ENCODE peak calls at places on chromosomes 1 and 21, in seven cellular contexts. C is neural crest cell, L is esophagus squamous epithelium, X is upper lobe of right lung, O is dorsolateral prefrontal cortex, N is endodermal cell, H is foreskin fibroblast. U is an unnamed sample.

GRCh38 chr1:63004868-63005267 is 220.9 kb downstream of the ATG4C start:
- DNase-seq in X (no peak), H (peak), N (peak), L (no peak), O (no peak), C (no peak), U (no peak)

GRCh38 chr1:154574715-154575114 is 7.1 kb downstream of the CHRNB2 start:
- DNase-seq in H (peak), L (no peak), C (no peak), X (no peak), O (peak), N (peak), U (no peak)

GRCh38 chr1:27087371-27087941 is 67.5 kb downstream of the SLC9A1 start:
- DNase-seq in H (no peak), O (no peak), X (no peak), L (no peak), C (no peak), N (no peak), U (no peak)

GRCh38 chr21:39444406-39445145 is 1.0 kb downstream of the LCA5L start:
- DNase-seq in C (no peak), X (no peak), O (no peak), N (peak), H (peak), L (no peak), U (no peak)

GRCh38 chr21:39392981-39393380 is 44.1 kb upstream of the HMGN1 start:
- DNase-seq in X (no peak), C (no peak), N (no peak), L (no peak), H (no peak), O (no peak), U (no peak)

GRCh38 chr1:206637605-206638004 is 2.3 kb downstream of the DYRK3 start:
- DNase-seq in H (no peak), L (no peak), O (no peak), N (no peak), C (no peak), X (no peak), U (no peak)

GRCh38 chr1:46344481-46344880 is 3.9 kb downstream of the NSUN4 start:
- DNase-seq in C (no peak), L (no peak), O (no peak), H (no peak), N (no peak), X (no peak), U (no peak)

GRCh38 chr21:34345892-34346291 is 17.9 kb upstream of the KCNE2 start:
- DNase-seq in N (peak), C (no peak), O (no peak), L (no peak), H (no peak), X (no peak), U (no peak)

GRCh38 chr1:117627562-117628165 is 21.8 kb downstream of the TENT5C start:
- DNase-seq in X (no peak), H (no peak), L (no peak), O (no peak), C (no peak), N (no peak), U (no peak)

GRCh38 chr1:165073402-165074007 is 283.0 kb downstream of the LMX1A start:
- DNase-seq in N (no peak), X (no peak), H (peak), O (no peak), C (peak), L (no peak), U (no peak)

GRCh38 chr1:118147542-118147941 is 37.5 kb downstream of the SPAG17 start:
- DNase-seq in N (no peak), H (peak), O (no peak), C (no peak), X (no peak), L (no peak), U (no peak)

GRCh38 chr1:9766759-9767442 is 56.9 kb downstream of the CLSTN1 start:
- DNase-seq in H (peak), C (no peak), N (no peak), O (no peak), L (no peak), X (no peak), U (no peak)

GRCh38 chr1:41432481-41433280 is 51.8 kb downstream of the EDN2 start:
- DNase-seq in X (peak), N (peak), H (peak), O (peak), C (peak), L (peak), U (peak)

GRCh38 chr1:230141002-230141648 is 74.1 kb downstream of the GALNT2 start:
- DNase-seq in N (no peak), C (no peak), O (no peak), H (peak), L (no peak), X (no peak), U (no peak)

GRCh38 chr1:207993477-207994445 is 82.8 kb upstream of the CD34 start:
- DNase-seq in O (no peak), H (peak), C (no peak), X (no peak), L (no peak), N (peak), U (no peak)

GRCh38 chr1:231160851-231161710 is 777 bp upstream of the TRIM67 start:
- DNase-seq in C (peak), H (no peak), O (peak), L (no peak), X (no peak), N (peak), U (peak)

GRCh38 chr1:3270403-3271245 is 183.8 kb upstream of the ARHGEF16 start:
- DNase-seq in N (no peak), O (no peak), C (no peak), H (no peak), X (no peak), L (no peak), U (no peak)

GRCh38 chr21:17488620-17489019 is 24.2 kb upstream of the CXADR start:
- DNase-seq in L (no peak), X (no peak), C (no peak), N (no peak), H (no peak), O (no peak), U (no peak)

GRCh38 chr1:1085171-1085841 is 11.2 kb upstream of the RNF223 start:
- DNase-seq in X (peak), O (peak), C (no peak), N (no peak), L (no peak), H (no peak), U (peak)

GRCh38 chr1:218658899-218659298 is 313.8 kb downstream of the TGFB2 start:
- DNase-seq in L (no peak), N (no peak), C (no peak), O (no peak), H (peak), X (no peak), U (no peak)

GRCh38 chr1:182602945-182603645 is 1.1 kb downstream of the RGS16 start:
- DNase-seq in C (no peak), N (no peak), H (no peak), L (no peak), O (no peak), X (peak), U (no peak)

GRCh38 chr1:188220051-188220450 is 1391.3 kb downstream of the PLA2G4A start:
- DNase-seq in H (no peak), C (no peak), X (no peak), O (no peak), N (no peak), L (no peak), U (no peak)

GRCh38 chr1:201365251-201365650 is 12.2 kb downstream of the TNNT2 start:
- DNase-seq in L (no peak), H (no peak), O (no peak), C (no peak), X (peak), N (no peak), U (peak)

GRCh38 chr1:220386494-220387195 is 114.4 kb upstream of the RAB3GAP2 start:
- DNase-seq in O (no peak), X (no peak), L (no peak), C (no peak), N (no peak), H (no peak), U (no peak)

GRCh38 chr1:232599178-232600041 is 30.5 kb downstream of the SIPA1L2 start:
- DNase-seq in X (no peak), O (no peak), C (no peak), H (peak), N (no peak), L (no peak), U (no peak)

GRCh38 chr1:86866665-86867064 is 47.3 kb downstream of the SELENOF start:
- DNase-seq in C (no peak), X (no peak), L (no peak), N (no peak), H (peak), O (no peak), U (no peak)

GRCh38 chr21:45104560-45104959 is 30.2 kb downstream of the ADARB1 start:
- DNase-seq in O (no peak), H (no peak), X (no peak), L (no peak), N (no peak), C (no peak), U (no peak)

GRCh38 chr1:224435318-224435763 is 744 bp upstream of the WDR26 start:
- DNase-seq in O (no peak), L (no peak), X (no peak), H (peak), C (no peak), N (no peak), U (no peak)

GRCh38 chr1:3066826-3067225 is 2.2 kb upstream of the PRDM16 start:
- DNase-seq in H (no peak), X (peak), N (no peak), L (no peak), O (peak), C (no peak), U (peak)

GRCh38 chr1:203768158-203768725 is 3.3 kb downstream of the LAX1 start:
- DNase-seq in H (no peak), X (no peak), N (no peak), O (no peak), C (no peak), L (no peak), U (no peak)

GRCh38 chr1:1777950-1778826 is at the start of gene NADK:
- DNase-seq in L (no peak), N (peak), X (peak), H (peak), C (peak), O (peak), U (peak)

GRCh38 chr1:197619008-197619640 is 156.2 kb downstream of the DENND1B start:
- DNase-seq in C (no peak), H (peak), L (no peak), N (no peak), O (no peak), X (no peak), U (no peak)
- TF ChIP-seq CTCF in C (peak), H (peak), L (peak), N (peak), O (peak), X (peak), U (no peak)

DNA sequence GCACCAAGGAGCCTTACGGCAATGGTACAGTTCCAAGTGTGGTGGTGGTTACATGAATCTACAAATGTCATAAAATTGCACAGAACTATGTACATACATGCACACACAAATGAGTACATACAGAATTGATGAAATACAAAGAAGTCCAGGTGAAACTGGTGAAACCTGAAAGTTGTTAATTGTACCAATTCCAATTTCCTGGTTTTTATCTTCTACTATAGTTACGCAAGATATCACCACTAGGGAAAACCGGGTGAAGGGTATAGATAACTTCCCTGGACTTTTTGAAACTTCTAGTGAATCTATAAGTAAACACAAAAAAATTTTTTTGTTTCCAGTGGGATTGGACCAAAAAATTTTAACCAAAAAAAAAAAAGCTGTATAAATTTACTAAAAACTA is 18.9 kb downstream of the HSF2BP start:
- DNase-seq in X (no peak), H (no peak), C (no peak), L (no peak), O (no peak), N (no peak), U (no peak)
- TF ChIP-seq CTCF in X (no peak), H (no peak), C (peak), L (peak), O (no peak), N (peak), U (no peak)

GRCh38 chr1:32361674-32362473 is 411 bp downstream of the FAM229A start:
- DNase-seq in X (peak), L (no peak), H (peak), C (peak), O (peak), N (peak), U (peak)
- TF ChIP-seq CTCF in X (peak), L (no peak), H (peak), C (peak), O (peak), N (peak), U (peak)

GRCh38 chr1:161314201-161314981 is at the start of gene SDHC:
- DNase-seq in N (peak), X (peak), C (peak), L (peak), H (peak), O (peak), U (peak)
- TF ChIP-seq CTCF in N (peak), X (no peak), C (peak), L (no peak), H (peak), O (peak), U (no peak)

GRCh38 chr1:17292299-17293198 is 15.4 kb upstream of the PADI4 start:
- DNase-seq in L (no peak), X (no peak), H (no peak), C (no peak), O (no peak), N (no peak), U (no peak)

GRCh38 chr1:17286646-17287045 is 21.4 kb upstream of the PADI4 start:
- DNase-seq in N (no peak), C (no peak), O (no peak), L (no peak), X (peak), H (no peak), U (no peak)

GRCh38 chr1:17287377-17287776 is 20.6 kb upstream of the PADI4 start:
- DNase-seq in L (no peak), H (peak), X (peak), O (no peak), C (no peak), N (no peak), U (no peak)

GRCh38 chr1:17290553-17290952 is 17.4 kb upstream of the PADI4 start:
- DNase-seq in L (no peak), C (no peak), X (no peak), H (no peak), N (no peak), O (no peak), U (no peak)

DNA sequence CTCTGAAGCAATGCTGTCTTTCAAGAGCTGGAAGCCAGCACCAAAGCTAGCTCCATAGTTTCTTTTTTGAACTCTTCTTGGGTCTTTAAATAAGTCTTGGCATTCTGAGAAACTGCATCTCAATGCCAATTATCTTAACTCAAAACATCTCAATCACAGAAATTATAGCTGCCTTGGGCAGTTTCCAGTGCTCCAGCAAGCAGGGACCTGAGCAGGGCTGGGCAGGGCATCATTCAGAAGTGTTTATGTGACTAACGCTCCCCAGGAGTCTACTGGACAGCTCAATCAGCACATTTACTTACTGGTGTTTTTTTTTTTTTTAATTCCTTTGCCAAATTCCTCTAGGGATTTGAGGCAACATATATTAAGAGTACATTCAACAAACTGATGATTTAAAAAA is 18.2 kb upstream of the PADI4 start:
- DNase-seq in C (no peak), X (no peak), O (no peak), N (no peak), L (no peak), H (peak), U (no peak)
- TF ChIP-seq CTCF in C (no peak), X (no peak), O (no peak), N (no peak), L (no peak), H (no peak), U (no peak)

DNA sequence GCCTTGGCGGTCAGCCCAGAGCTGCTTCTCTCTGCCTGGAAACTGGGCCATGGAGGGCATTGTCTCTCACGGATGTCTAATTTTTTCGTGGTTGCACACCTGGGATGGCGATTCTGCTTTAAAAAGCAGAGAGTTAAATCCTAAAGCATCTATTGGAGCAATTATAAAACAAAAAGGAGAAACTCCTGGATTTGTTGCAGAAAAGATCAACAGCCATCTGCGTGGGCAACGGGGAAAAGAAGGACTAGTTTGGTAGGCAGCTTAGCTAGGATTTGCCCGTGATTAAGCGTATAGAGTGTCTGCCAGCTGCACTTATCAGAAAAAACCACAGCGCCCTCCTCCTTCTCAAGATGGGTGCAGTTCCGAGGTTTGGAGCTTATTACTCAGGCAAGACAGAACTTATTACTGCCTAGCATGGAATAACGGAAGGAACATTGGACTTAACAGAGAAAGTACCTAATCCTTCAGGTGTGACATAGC is 524 bp upstream of the SLC25A24 start:
- DNase-seq in O (peak), H (peak), X (no peak), C (no peak), N (peak), L (no peak), U (no peak)
- TF ChIP-seq CTCF in O (peak), H (peak), X (no peak), C (no peak), N (peak), L (peak), U (no peak)

DNA sequence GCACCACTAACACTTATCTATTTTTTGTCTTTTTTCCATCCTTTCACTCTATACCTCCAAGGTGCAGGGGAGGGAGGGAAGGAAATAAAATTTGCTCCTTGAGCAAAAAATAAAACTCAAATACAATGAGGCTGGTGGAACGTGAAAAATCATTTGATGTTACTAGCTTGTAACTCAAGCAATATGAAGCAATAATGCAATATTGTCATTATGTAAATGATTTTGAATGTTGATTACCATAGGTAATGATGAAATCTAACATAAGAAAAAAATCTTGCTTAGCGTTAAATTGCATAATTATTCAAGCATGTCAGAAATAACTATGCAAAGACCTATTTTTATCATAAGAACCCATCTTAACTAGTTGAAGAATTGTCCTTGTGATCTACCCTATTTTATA is 277.7 kb downstream of the KCTD3 start:
- DNase-seq in L (no peak), C (no peak), H (no peak), O (no peak), N (no peak), X (no peak), U (no peak)
- TF ChIP-seq CTCF in L (no peak), C (no peak), H (no peak), O (no peak), N (no peak), X (no peak), U (no peak)

GRCh38 chr1:110580244-110580643 is 25.9 kb downstream of the KCNA2 start:
- DNase-seq in C (no peak), L (no peak), N (no peak), X (no peak), O (no peak), H (no peak), U (no peak)

GRCh38 chr1:110582378-110582777 is 23.8 kb downstream of the KCNA2 start:
- DNase-seq in O (peak), H (no peak), N (no peak), L (no peak), X (no peak), C (no peak), U (no peak)

GRCh38 chr1:110576441-110576840 is 29.7 kb downstream of the KCNA2 start:
- DNase-seq in X (no peak), C (no peak), N (no peak), H (no peak), L (no peak), O (no peak), U (no peak)

GRCh38 chr1:110581637-110582036 is 24.5 kb downstream of the KCNA2 start:
- DNase-seq in X (no peak), H (no peak), L (no peak), N (no peak), C (peak), O (peak), U (no peak)

DNA sequence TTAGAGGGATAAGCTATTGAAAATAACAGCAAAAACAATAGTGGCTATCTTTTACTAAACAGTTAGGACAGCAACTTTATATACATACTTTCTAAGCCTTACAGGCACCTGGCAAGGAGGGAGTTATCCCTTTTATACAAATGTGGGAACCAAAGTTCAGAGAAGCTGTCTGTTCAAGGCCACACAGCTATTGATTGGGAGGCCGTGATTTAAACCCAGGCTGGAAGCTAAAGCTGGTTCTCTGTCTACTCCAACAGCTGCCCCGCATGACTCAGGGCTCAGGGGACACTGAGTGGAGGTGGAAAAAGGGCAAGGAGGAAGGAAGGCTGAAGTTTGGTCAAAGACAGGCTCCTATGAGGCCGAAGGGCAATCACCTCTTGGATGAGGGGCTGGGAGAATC is 26.7 kb downstream of the KCNA2 start:
- DNase-seq in H (no peak), X (no peak), C (no peak), N (no peak), L (no peak), O (no peak), U (no peak)
- TF ChIP-seq CTCF in H (no peak), X (no peak), C (no peak), N (no peak), L (no peak), O (no peak), U (no peak)

DNA sequence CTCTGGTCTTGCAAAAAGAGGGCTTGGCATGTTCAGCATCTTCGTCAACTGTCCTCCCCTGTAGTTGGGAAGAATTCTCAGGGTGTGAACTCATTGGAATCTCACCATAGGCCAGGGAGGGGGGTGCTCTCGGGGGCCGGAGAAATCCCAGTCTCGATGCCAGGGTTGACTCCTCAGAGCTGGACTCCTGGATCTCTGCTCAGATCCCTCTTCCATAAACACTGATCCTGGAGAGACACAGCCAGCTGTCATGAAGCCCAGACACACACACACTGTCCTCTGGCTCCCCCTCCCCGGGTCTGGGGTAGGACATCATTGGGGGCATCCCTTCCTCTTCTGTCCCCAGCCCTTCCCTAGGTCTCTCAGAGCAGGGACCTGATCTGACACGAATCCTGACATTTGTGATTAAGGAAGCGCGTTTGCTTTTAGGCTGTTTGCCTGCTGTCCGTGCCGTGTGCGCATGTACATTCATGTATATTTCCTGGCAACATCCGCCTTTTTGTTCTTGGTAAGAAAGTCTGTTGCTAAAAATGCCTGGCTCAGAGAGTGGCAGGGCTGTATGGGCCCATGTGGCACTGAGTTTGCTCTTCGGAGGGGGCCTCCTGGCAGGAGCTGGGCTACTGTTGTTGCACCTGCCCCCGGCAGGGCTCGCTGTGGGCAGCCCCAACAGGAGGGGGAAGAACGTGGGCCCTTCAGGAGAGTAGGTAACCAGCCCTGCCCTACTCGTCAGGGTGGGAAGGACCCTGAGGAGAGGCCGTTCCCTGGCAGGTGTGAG is 45.4 kb upstream of the SELENON start:
- DNase-seq in L (no peak), C (no peak), N (no peak), O (no peak), X (no peak), H (no peak), U (no peak)
- TF ChIP-seq CTCF in L (peak), C (no peak), N (peak), O (no peak), X (no peak), H (no peak), U (no peak)

U was measured in glutamatergic neuron.